ENCODE peak calls at places on chromosomes 13 and 19, in five cellular contexts. G is NCI-H524; I is K562; E is HFF-Myc; Q is activated naive CD4-positive, alpha-beta T cell. J is an unnamed sample.

GRCh38 chr19:14006766-14007562 is 844 bp upstream of the RFX1 start:
- DNase-seq in I (peak), Q (peak), G (no peak), E (no peak), J (no peak)

GRCh38 chr13:48727252-48728011 is 73.7 kb downstream of the CYSLTR2 start:
- DNase-seq in G (peak), Q (no peak), I (no peak), E (peak), J (no peak)

GRCh38 chr13:77698211-77699058 is 948 bp downstream of the SLAIN1 start:
- DNase-seq in E (no peak), I (no peak), Q (peak), G (peak), J (no peak)

GRCh38 chr13:99496322-99497142 is 4.7 kb upstream of the TM9SF2 start:
- DNase-seq in G (no peak), Q (no peak), I (no peak), E (no peak), J (peak)

GRCh38 chr13:66618702-66619101 is 611.4 kb downstream of the PCDH9 start:
- DNase-seq in Q (no peak), E (peak), G (no peak), I (peak), J (peak)

GRCh38 chr19:14471436-14472187 is 3.5 kb downstream of the PTGER1 start:
- DNase-seq in Q (no peak), E (no peak), G (no peak), I (no peak), J (no peak)

GRCh38 chr13:57136093-57136492 is 4.6 kb upstream of the PRR20A start:
- DNase-seq in E (no peak), G (no peak), I (no peak), Q (no peak), J (no peak)

GRCh38 chr13:102878491-102878890 is 32.7 kb downstream of the ERCC5 start:
- DNase-seq in E (no peak), Q (no peak), G (no peak), I (no peak), J (peak)

GRCh38 chr19:33796164-33797100 is at the start of gene KCTD15:
- DNase-seq in I (peak), Q (no peak), G (peak), E (no peak), J (no peak)

GRCh38 chr19:39407644-39408391 is 1.2 kb downstream of the ZFP36 start:
- DNase-seq in G (no peak), Q (no peak), I (no peak), E (no peak), J (no peak)

GRCh38 chr13:42116225-42116624 is 67.8 kb downstream of the DGKH start:
- DNase-seq in E (no peak), G (no peak), Q (no peak), I (no peak), J (no peak)

GRCh38 chr13:20217168-20217567 is 15.0 kb downstream of the GJB6 start:
- DNase-seq in Q (no peak), G (no peak), E (no peak), I (no peak), J (no peak)

J was measured in pulmonary artery endothelial cell.